ENCODE peak calls at places on chromosomes 13 and 19, in five cellular contexts. J is activated gamma-delta T cell treated with anti-CD3 and anti-CD28 coated beads, Interleukin-2, amount 50 U/mL, for 16 hours; H is cardiac muscle cell; C is uterus; T is AG10803. Q is an unnamed sample.

GRCh38 chr13:64551755-64552154 is 2678.4 kb downstream of the PCDH9 start:
- DNase-seq in C (no peak), J (no peak), T (peak), H (no peak), Q (no peak)

GRCh38 chr19:48958006-48958405 is 3.3 kb downstream of the BAX start:
- DNase-seq in T (no peak), H (no peak), J (no peak), C (no peak), Q (no peak)

GRCh38 chr13:98025480-98026025 is 72.1 kb downstream of the IPO5 start:
- DNase-seq in J (no peak), H (no peak), C (no peak), T (no peak), Q (no peak)

GRCh38 chr13:31200636-31200970 is 828 bp downstream of the B3GLCT start:
- DNase-seq in T (peak), J (peak), C (peak), H (peak), Q (peak)

GRCh38 chr13:69319659-69320058 is 788.0 kb upstream of the ATXN8OS start:
- DNase-seq in H (no peak), T (no peak), C (no peak), J (no peak), Q (no peak)

GRCh38 chr19:4390017-4390861 is 10.1 kb downstream of the SH3GL1 start:
- DNase-seq in J (no peak), C (no peak), T (peak), H (peak), Q (no peak)

GRCh38 chr13:27338207-27338606 is 67.6 kb downstream of the RASL11A start:
- DNase-seq in H (no peak), C (no peak), J (no peak), T (no peak), Q (no peak)

GRCh38 chr13:113304121-113304520 is 7.1 kb downstream of the LAMP1 start:
- DNase-seq in J (no peak), C (no peak), T (no peak), H (no peak), Q (no peak)

GRCh38 chr19:2428756-2429711 is 1.6 kb upstream of the TIMM13 start:
- DNase-seq in T (no peak), C (no peak), H (no peak), J (no peak), Q (no peak)

GRCh38 chr13:24041822-24042221 is 118.7 kb upstream of the SPATA13 start:
- DNase-seq in J (no peak), H (no peak), C (no peak), T (no peak), Q (no peak)

GRCh38 chr13:107202371-107203023 is 634.6 kb upstream of the ARGLU1 start:
- DNase-seq in J (no peak), H (no peak), T (peak), C (no peak), Q (peak)

Q was measured in lower leg skin.